ENCODE peak calls at places on chromosomes 5 and 9, in seven cellular contexts. K is right lobe of liver, V is fibroblast of lung, N is transverse colon, P is Karpas-422, C is aorta, F is breast epithelium. T is an unnamed sample.
A peak's percentile ranks its signal among the peaks of the same experiment; 100 is the strongest.

GRCh38 chr9:127194881-127195713 is 69.5 kb upstream of the GARNL3 start:
- DNase-seq in K (no peak), P (no peak), N (no peak), F (no peak), V (no peak), C (peak; percentile 41), T (no peak)

GRCh38 chr9:111910428-111910827 is 13.8 kb downstream of the UGCG start:
- DNase-seq in P (no peak), N (no peak), K (no peak), F (no peak), V (no peak), C (no peak), T (no peak)

GRCh38 chr9:95363051-95363841 is 45.7 kb upstream of the FANCC start:
- DNase-seq in K (no peak), N (no peak), F (no peak), V (peak; percentile 39), C (no peak), P (no peak), T (no peak)

GRCh38 chr9:98195671-98196070 is 3.2 kb upstream of the CORO2A start:
- DNase-seq in V (no peak), N (no peak), P (no peak), K (no peak), F (no peak), C (no peak), T (no peak)

GRCh38 chr5:59423021-59423420 is 470.5 kb downstream of the PDE4D start:
- DNase-seq in F (no peak), C (no peak), P (no peak), N (no peak), K (no peak), V (no peak), T (no peak)

GRCh38 chr5:146848133-146848532 is 30.4 kb downstream of the PPP2R2B start:
- DNase-seq in N (no peak), K (no peak), C (no peak), V (no peak), F (no peak), P (no peak), T (no peak)

GRCh38 chr5:113612060-113612496 is 98.6 kb downstream of the YTHDC2 start:
- DNase-seq in F (no peak), K (no peak), C (no peak), N (no peak), V (peak; percentile 57), P (peak; percentile 74), T (no peak)

GRCh38 chr5:10934789-10935355 is 173.8 kb upstream of the DAP start:
- DNase-seq in N (no peak), P (no peak), K (no peak), C (no peak), V (no peak), F (no peak), T (no peak)

GRCh38 chr5:3612561-3613175 is 17.0 kb downstream of the IRX1 start:
- DNase-seq in K (no peak), V (no peak), N (no peak), F (no peak), P (no peak), C (no peak), T (no peak)

GRCh38 chr5:127564002-127564769 is 46.7 kb downstream of the PRRC1 start:
- DNase-seq in F (peak; percentile 21), C (no peak), N (peak; percentile 36), V (peak; percentile 74), P (peak; percentile 86), K (no peak), T (peak; percentile 47)

GRCh38 chr9:5230554-5230953 is 665 bp upstream of the INSL4 start:
- DNase-seq in F (no peak), P (no peak), K (no peak), C (no peak), V (no peak), N (no peak), T (no peak)

GRCh38 chr9:72633966-72634365 is 112.6 kb downstream of the TMC1 start:
- DNase-seq in N (no peak), V (peak; percentile 31), C (no peak), K (no peak), P (no peak), F (no peak), T (no peak)

GRCh38 chr5:76690027-76690679 is 25.8 kb upstream of the F2R start:
- DNase-seq in F (no peak), V (no peak), K (no peak), P (no peak), N (no peak), C (no peak), T (no peak)

GRCh38 chr5:15021286-15022046 is 149.9 kb upstream of the ANKH start:
- DNase-seq in C (no peak), V (peak; percentile 56), P (no peak), F (no peak), K (no peak), N (no peak), T (no peak)

GRCh38 chr9:94900222-94901018 is 173.9 kb downstream of the AOPEP start:
- DNase-seq in K (no peak), F (no peak), V (peak; percentile 99), C (no peak), P (no peak), N (no peak), T (no peak)

GRCh38 chr5:75037106-75037505 is 15.3 kb downstream of the GCNT4 start:
- DNase-seq in K (no peak), P (no peak), C (no peak), F (peak; percentile 71), V (peak; percentile 20), N (peak; percentile 30), T (no peak)

GRCh38 chr9:127253446-127253845 is 11.1 kb upstream of the GARNL3 start:
- DNase-seq in K (no peak), P (no peak), F (no peak), V (no peak), C (no peak), N (no peak), T (no peak)

GRCh38 chr9:68999393-69000105 is 14.4 kb downstream of the PRKACG start:
- DNase-seq in V (peak; percentile 78), N (peak; percentile 73), P (peak; percentile 87), K (peak; percentile 66), C (peak; percentile 56), F (peak; percentile 43), T (peak; percentile 70)

GRCh38 chr5:151671979-151672378 is 14.7 kb downstream of the SPARC start:
- DNase-seq in V (no peak), N (peak; percentile 32), C (peak; percentile 77), K (no peak), F (peak; percentile 44), P (no peak), T (no peak)

GRCh38 chr5:149951138-149951749 is 6.7 kb upstream of the PDE6A start:
- DNase-seq in V (no peak), F (no peak), K (no peak), N (no peak), C (no peak), P (no peak), T (no peak)

GRCh38 chr5:11422342-11422741 is 481.9 kb downstream of the CTNND2 start:
- DNase-seq in P (no peak), V (no peak), C (no peak), F (no peak), K (no peak), N (no peak), T (no peak)

GRCh38 chr5:126198509-126198908 is 224.7 kb upstream of the GRAMD2B start:
- DNase-seq in V (no peak), F (no peak), P (no peak), K (no peak), C (no peak), N (no peak), T (no peak)

GRCh38 chr5:147519380-147519779 is 9.5 kb upstream of the DPYSL3 start:
- DNase-seq in K (no peak), P (no peak), V (no peak), F (no peak), C (no peak), N (no peak), T (no peak)

GRCh38 chr5:111572561-111572960 is 60.2 kb upstream of the STARD4 start:
- DNase-seq in P (no peak), N (no peak), C (no peak), K (no peak), F (no peak), V (no peak), T (no peak)

GRCh38 chr5:93304391-93304790 is 276.6 kb downstream of the NR2F1-AS1 start:
- DNase-seq in C (no peak), P (no peak), K (no peak), N (no peak), V (no peak), F (no peak), T (no peak)

GRCh38 chr5:135037519-135038201 is 3.6 kb upstream of the PITX1 start:
- DNase-seq in C (no peak), V (no peak), F (no peak), N (no peak), K (no peak), P (no peak), T (no peak)

GRCh38 chr5:55471468-55471867 is 63.3 kb downstream of the PLPP1 start:
- DNase-seq in F (no peak), K (no peak), P (no peak), C (no peak), N (no peak), V (no peak), T (no peak)

GRCh38 chr9:7121664-7122063 is 363.9 kb downstream of the KDM4C start:
- DNase-seq in V (no peak), C (no peak), F (no peak), K (no peak), P (no peak), N (no peak), T (no peak)

GRCh38 chr5:39370555-39371366 is 6.5 kb upstream of the C9 start:
- DNase-seq in K (peak; percentile 84), V (no peak), F (no peak), C (no peak), N (peak; percentile 47), P (no peak), T (no peak)

GRCh38 chr9:126016579-126017290 is 269.6 kb downstream of the PBX3 start:
- DNase-seq in P (no peak), N (no peak), C (no peak), V (no peak), K (no peak), F (no peak), T (no peak)
- H3K27ac ChIP-seq in P (no peak overlapping the region), N (no peak overlapping the region), C (no peak overlapping the region), V (no peak overlapping the region), K (no peak overlapping the region), F (no peak overlapping the region), T (no peak overlapping the region)

GRCh38 chr9:36763778-36764177 is 191.1 kb downstream of the MELK start:
- DNase-seq in N (no peak), C (no peak), P (no peak), V (no peak), K (no peak), F (no peak), T (no peak)
- H3K4me3 ChIP-seq in N (no peak overlapping the region), C (no peak overlapping the region), P (no peak overlapping the region), V (no peak overlapping the region), K (no peak overlapping the region), F (no peak overlapping the region), T (no peak overlapping the region)

DNA sequence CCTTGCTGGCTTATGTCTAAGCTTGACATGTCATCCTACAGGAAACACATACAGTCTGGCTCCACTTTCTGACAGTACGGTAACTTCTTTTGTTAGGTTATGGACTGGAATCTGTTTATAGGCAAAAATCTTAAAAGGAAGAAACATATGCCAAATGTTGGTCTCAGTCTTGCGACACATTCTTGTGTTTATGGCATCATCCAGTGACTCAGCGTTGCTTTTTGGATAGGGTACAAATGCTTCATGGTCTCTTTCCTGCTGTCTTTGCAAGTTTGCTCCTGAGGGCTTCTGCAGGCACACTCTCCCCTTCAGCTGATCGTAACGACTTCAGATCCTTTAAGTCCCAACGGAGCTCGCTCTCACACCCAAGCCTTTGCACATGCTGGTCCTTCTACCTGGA is 23.5 kb upstream of the TNFSF8 start:
- DNase-seq in V (peak; percentile 95), F (peak; percentile 38), K (no peak), N (peak; percentile 18), C (peak; percentile 51), P (no peak), T (no peak)
- H3K27ac ChIP-seq in V (no peak overlapping the region), F (peak overlapping the region; percentile 34), K (peak overlapping the region; percentile 20), N (peak overlapping the region; percentile 49), C (no peak overlapping the region), P (no peak overlapping the region), T (no peak overlapping the region)

GRCh38 chr5:35404701-35405100 is 174.4 kb upstream of the PRLR start:
- DNase-seq in N (no peak), C (no peak), K (no peak), V (no peak), F (no peak), P (no peak), T (no peak)
- H3K4me3 ChIP-seq in N (no peak overlapping the region), C (no peak overlapping the region), K (no peak overlapping the region), V (no peak overlapping the region), F (no peak overlapping the region), P (no peak overlapping the region), T (no peak overlapping the region)